ENCODE peak calls at places on chromosomes 1 and 21, in five cellular contexts. One of them, this sample, is unnamed.
A peak's percentile ranks its signal among the peaks of the same experiment; 100 is the strongest.

GRCh38 chr1:48920741-48921330 is 144.1 kb upstream of the BEND5 start:
- DNase-seq in brain microvascular endothelial cell: no peak
- DNase-seq in body of pancreas: no peak
- DNase-seq in foreskin fibroblast: no peak
- DNase-seq in fibroblast of lung: no peak
- DNase-seq in this sample: no peak

GRCh38 chr1:25658791-25659431 is 42.3 kb downstream of the MAN1C1 start:
- DNase-seq in brain microvascular endothelial cell: no peak
- DNase-seq in body of pancreas: peak; percentile 81
- DNase-seq in foreskin fibroblast: no peak
- DNase-seq in fibroblast of lung: no peak
- DNase-seq in this sample: no peak

GRCh38 chr1:221327954-221328353 is 413.9 kb downstream of the DUSP10 start:
- DNase-seq in brain microvascular endothelial cell: no peak
- DNase-seq in body of pancreas: no peak
- DNase-seq in foreskin fibroblast: no peak
- DNase-seq in fibroblast of lung: no peak
- DNase-seq in this sample: no peak

GRCh38 chr1:107147813-107148212 is 7.0 kb downstream of the NTNG1 start:
- DNase-seq in brain microvascular endothelial cell: no peak
- DNase-seq in body of pancreas: no peak
- DNase-seq in foreskin fibroblast: no peak
- DNase-seq in fibroblast of lung: peak; percentile 34
- DNase-seq in this sample: no peak

GRCh38 chr21:43825936-43826622 is 36.7 kb downstream of the RRP1 start:
- DNase-seq in brain microvascular endothelial cell: no peak
- DNase-seq in body of pancreas: no peak
- DNase-seq in foreskin fibroblast: no peak
- DNase-seq in fibroblast of lung: no peak
- DNase-seq in this sample: no peak

GRCh38 chr1:167056529-167057296 is 33.5 kb downstream of the GPA33 start:
- DNase-seq in brain microvascular endothelial cell: no peak
- DNase-seq in body of pancreas: no peak
- DNase-seq in foreskin fibroblast: no peak
- DNase-seq in fibroblast of lung: no peak
- DNase-seq in this sample: no peak

GRCh38 chr1:38045431-38046332 is 911 bp downstream of the POU3F1 start:
- DNase-seq in brain microvascular endothelial cell: no peak
- DNase-seq in body of pancreas: peak; percentile 45
- DNase-seq in foreskin fibroblast: no peak
- DNase-seq in fibroblast of lung: peak; percentile 15
- DNase-seq in this sample: no peak

GRCh38 chr1:111200802-111201161 is 336 bp upstream of the DENND2D start:
- DNase-seq in brain microvascular endothelial cell: no peak
- DNase-seq in body of pancreas: no peak
- DNase-seq in foreskin fibroblast: no peak
- DNase-seq in fibroblast of lung: no peak
- DNase-seq in this sample: no peak

GRCh38 chr1:209704584-209704983 is at the start of gene HSD11B1:
- DNase-seq in brain microvascular endothelial cell: no peak
- DNase-seq in body of pancreas: peak; percentile 36
- DNase-seq in foreskin fibroblast: peak; percentile 82
- DNase-seq in fibroblast of lung: peak; percentile 99
- DNase-seq in this sample: no peak

GRCh38 chr21:38121888-38122705 is 134.7 kb upstream of the KCNJ15 start:
- DNase-seq in brain microvascular endothelial cell: no peak
- DNase-seq in body of pancreas: no peak
- DNase-seq in foreskin fibroblast: no peak
- DNase-seq in fibroblast of lung: no peak
- DNase-seq in this sample: no peak

GRCh38 chr1:214423045-214423444 is 128.4 kb downstream of the PTPN14 start:
- DNase-seq in brain microvascular endothelial cell: no peak
- DNase-seq in body of pancreas: no peak
- DNase-seq in foreskin fibroblast: no peak
- DNase-seq in fibroblast of lung: no peak
- DNase-seq in this sample: no peak

GRCh38 chr1:12409676-12410075 is 179.8 kb downstream of the VPS13D start:
- DNase-seq in brain microvascular endothelial cell: peak; percentile 42
- DNase-seq in body of pancreas: peak; percentile 64
- DNase-seq in foreskin fibroblast: no peak
- DNase-seq in fibroblast of lung: no peak
- DNase-seq in this sample: no peak

GRCh38 chr1:62144238-62144831 is 50.3 kb upstream of the L1TD1 start:
- DNase-seq in brain microvascular endothelial cell: peak; percentile 71
- DNase-seq in body of pancreas: peak; percentile 50
- DNase-seq in foreskin fibroblast: peak; percentile 40
- DNase-seq in fibroblast of lung: peak; percentile 64
- DNase-seq in this sample: no peak

GRCh38 chr21:36350282-36350910 is 30.4 kb downstream of the MORC3 start:
- DNase-seq in brain microvascular endothelial cell: peak; percentile 69
- DNase-seq in body of pancreas: no peak
- DNase-seq in foreskin fibroblast: peak; percentile 23
- DNase-seq in fibroblast of lung: peak; percentile 70
- DNase-seq in this sample: no peak

GRCh38 chr1:93313026-93313425 is 32.7 kb upstream of the DR1 start:
- DNase-seq in brain microvascular endothelial cell: no peak
- DNase-seq in body of pancreas: no peak
- DNase-seq in foreskin fibroblast: no peak
- DNase-seq in fibroblast of lung: no peak
- DNase-seq in this sample: no peak

GRCh38 chr1:151981178-151981525 is 12.5 kb downstream of the S100A10 start:
- DNase-seq in brain microvascular endothelial cell: no peak
- DNase-seq in body of pancreas: no peak
- DNase-seq in foreskin fibroblast: no peak
- DNase-seq in fibroblast of lung: no peak
- DNase-seq in this sample: no peak

GRCh38 chr1:24094554-24094953 is 17.4 kb downstream of the MYOM3 start:
- DNase-seq in brain microvascular endothelial cell: no peak
- DNase-seq in body of pancreas: no peak
- DNase-seq in foreskin fibroblast: no peak
- DNase-seq in fibroblast of lung: no peak
- DNase-seq in this sample: no peak

GRCh38 chr1:60764489-60764888 is 317.9 kb upstream of the NFIA start:
- DNase-seq in brain microvascular endothelial cell: no peak
- DNase-seq in body of pancreas: no peak
- DNase-seq in foreskin fibroblast: no peak
- DNase-seq in fibroblast of lung: no peak
- DNase-seq in this sample: no peak

GRCh38 chr1:60762176-60762575 is 320.2 kb upstream of the NFIA start:
- DNase-seq in brain microvascular endothelial cell: peak; percentile 78
- DNase-seq in body of pancreas: no peak
- DNase-seq in foreskin fibroblast: peak; percentile 74
- DNase-seq in fibroblast of lung: peak; percentile 90
- DNase-seq in this sample: no peak

GRCh38 chr1:60765204-60765603 is 317.2 kb upstream of the NFIA start:
- DNase-seq in brain microvascular endothelial cell: peak; percentile 22
- DNase-seq in body of pancreas: peak; percentile 44
- DNase-seq in foreskin fibroblast: peak; percentile 25
- DNase-seq in fibroblast of lung: peak; percentile 64
- DNase-seq in this sample: no peak

GRCh38 chr1:60759257-60759656 is 323.1 kb upstream of the NFIA start:
- DNase-seq in brain microvascular endothelial cell: no peak
- DNase-seq in body of pancreas: no peak
- DNase-seq in foreskin fibroblast: no peak
- DNase-seq in fibroblast of lung: no peak
- DNase-seq in this sample: no peak

DNA sequence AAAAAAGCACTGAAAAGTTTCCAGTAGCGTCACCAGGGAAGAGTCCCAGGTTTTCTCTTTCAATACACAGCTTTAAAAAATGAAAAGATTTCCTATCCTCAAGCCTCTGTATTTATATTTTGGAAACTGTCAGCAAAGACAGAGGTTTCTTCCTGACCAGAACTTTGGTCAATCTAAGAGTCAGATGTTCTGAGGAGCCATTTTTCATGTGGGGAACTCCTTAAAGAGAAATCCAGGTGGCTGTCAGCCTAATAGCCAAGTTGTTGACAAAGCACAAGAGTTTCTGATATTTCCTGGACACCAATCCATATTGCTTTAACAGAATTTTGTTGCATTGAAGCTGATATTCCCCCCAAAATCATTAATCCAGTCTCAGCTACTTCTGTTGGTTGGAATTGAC is 318.6 kb upstream of the NFIA start:
- DNase-seq in brain microvascular endothelial cell: no peak
- DNase-seq in body of pancreas: no peak
- DNase-seq in foreskin fibroblast: no peak
- DNase-seq in fibroblast of lung: no peak
- DNase-seq in this sample: no peak
- H3K4me3 ChIP-seq in brain microvascular endothelial cell: no peak overlapping the region
- H3K4me3 ChIP-seq in body of pancreas: no peak overlapping the region
- H3K4me3 ChIP-seq in foreskin fibroblast: no peak overlapping the region
- H3K4me3 ChIP-seq in fibroblast of lung: no peak overlapping the region
- H3K4me3 ChIP-seq in this sample: no peak overlapping the region

DNA sequence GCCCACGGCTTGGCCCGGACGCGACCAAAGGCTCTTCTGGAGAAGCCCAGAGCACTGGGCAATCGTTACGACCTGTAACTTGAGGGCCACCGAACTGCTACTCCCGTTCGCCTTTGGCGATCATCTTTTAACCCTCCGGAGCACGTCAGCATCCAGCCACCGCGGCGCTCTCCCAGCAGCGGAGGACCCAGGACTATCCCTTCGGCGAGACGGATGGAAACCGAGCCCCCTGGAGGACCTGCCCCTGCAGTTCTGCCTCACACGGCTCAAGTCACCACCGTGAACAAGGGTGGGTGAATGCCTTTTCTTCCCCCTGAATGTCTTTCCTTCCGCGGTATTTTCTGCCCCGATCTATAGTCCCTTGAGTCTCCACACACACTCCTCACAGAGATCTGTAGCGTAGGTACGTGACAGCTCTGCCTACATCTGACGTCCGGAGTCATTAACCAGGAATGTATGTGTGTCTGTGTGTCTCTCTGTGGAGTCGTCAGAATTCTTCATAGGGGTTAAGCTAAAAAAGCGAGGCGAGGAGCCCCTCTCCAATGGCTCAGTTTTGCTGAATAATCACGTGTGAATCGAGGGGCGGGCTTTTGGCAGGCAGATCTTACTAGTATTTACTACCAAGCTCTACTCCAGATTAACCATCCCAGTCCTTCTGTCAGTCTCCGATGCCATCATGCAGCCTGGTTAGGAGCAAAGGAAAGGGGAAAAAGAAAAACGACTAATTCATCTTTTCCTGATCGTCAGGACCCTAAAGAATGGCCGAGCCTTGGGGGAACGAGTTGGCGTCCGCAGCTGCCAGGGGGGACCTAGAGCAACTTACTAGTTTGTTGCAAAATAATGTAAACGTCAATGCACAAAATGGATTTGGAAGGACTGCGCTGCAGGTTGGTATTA is at the start of gene CDKN2C:
- DNase-seq in brain microvascular endothelial cell: peak; percentile 70
- DNase-seq in body of pancreas: peak; percentile 91
- DNase-seq in foreskin fibroblast: peak; percentile 68
- DNase-seq in fibroblast of lung: peak; percentile 79
- DNase-seq in this sample: peak; percentile 65
- TF ChIP-seq CTCF in brain microvascular endothelial cell: peak; percentile 32
- TF ChIP-seq CTCF in body of pancreas: no peak
- TF ChIP-seq CTCF in foreskin fibroblast: no peak
- TF ChIP-seq CTCF in fibroblast of lung: peak; percentile 10
- TF ChIP-seq CTCF in this sample: peak; percentile 31

DNA sequence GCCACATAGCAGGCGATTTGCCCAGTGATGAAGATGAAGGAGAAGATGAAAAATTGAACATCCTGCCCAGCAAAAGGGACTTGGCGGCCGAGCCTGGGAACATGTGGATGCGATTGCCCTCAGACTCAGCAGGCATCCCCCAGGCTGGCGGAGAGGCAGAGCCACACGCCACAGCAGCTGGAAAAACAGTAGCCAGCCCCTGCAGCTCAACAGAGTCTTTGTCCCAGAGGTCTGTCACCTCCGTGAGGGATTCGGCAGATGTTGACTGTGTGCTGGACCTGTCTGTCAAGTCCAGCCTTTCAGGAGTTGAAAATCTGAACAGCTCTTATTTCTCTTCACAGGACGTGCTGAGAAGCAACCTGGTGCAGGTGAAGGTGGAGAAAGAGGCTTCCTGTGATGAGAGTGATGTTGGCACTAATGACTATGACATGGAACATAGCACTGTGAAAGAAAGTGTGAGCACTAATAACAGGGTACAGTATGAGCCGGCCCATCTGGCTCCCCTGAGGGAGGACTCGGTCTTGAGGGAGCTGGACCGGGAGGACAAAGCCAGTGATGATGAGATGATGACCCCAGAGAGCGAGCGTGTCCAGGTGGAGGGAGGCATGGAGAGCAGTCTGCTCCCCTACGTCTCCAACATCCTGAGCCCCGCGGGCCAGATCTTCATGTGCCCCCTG is 3.3 kb downstream of the ZBTB18 start:
- DNase-seq in brain microvascular endothelial cell: no peak
- DNase-seq in body of pancreas: no peak
- DNase-seq in foreskin fibroblast: no peak
- DNase-seq in fibroblast of lung: no peak
- DNase-seq in this sample: no peak
- H3K4me3 ChIP-seq in brain microvascular endothelial cell: no peak overlapping the region
- H3K4me3 ChIP-seq in body of pancreas: no peak overlapping the region
- H3K4me3 ChIP-seq in foreskin fibroblast: no peak overlapping the region
- H3K4me3 ChIP-seq in fibroblast of lung: no peak overlapping the region
- H3K4me3 ChIP-seq in this sample: no peak overlapping the region

DNA sequence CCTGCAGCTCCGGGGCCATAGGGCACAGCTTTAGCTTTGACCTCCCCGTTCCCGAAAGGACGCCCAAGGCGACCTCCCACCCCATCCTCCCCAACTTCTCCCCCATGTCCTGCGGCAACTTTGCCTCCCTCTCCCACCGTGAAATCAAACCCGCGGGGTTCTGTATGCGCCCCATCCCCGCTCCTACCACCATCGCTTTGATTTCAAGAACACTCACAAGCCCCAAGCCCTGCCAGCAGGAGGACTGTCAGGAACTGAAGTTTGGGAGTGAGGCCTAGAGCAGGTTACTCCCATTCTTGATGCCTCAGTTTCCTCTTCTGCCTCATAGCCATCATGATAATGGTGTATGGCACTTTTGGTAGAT is 2.3 kb downstream of the PTPRU start:
- DNase-seq in brain microvascular endothelial cell: no peak
- DNase-seq in body of pancreas: no peak
- DNase-seq in foreskin fibroblast: no peak
- DNase-seq in fibroblast of lung: no peak
- DNase-seq in this sample: no peak
- TF ChIP-seq CTCF in brain microvascular endothelial cell: no peak
- TF ChIP-seq CTCF in body of pancreas: no peak
- TF ChIP-seq CTCF in foreskin fibroblast: no peak
- TF ChIP-seq CTCF in fibroblast of lung: no peak
- TF ChIP-seq CTCF in this sample: no peak

This sample was measured in AG04449.